ENCODE peak calls at places on chromosomes 1 and 21, in eight cellular contexts. X, B, L, H, F, U, E and V are unnamed samples.

GRCh38 chr1:81296584-81296983 is 504.1 kb upstream of the ADGRL2 start:
- DNase-seq in U (no peak), B (no peak), H (no peak), E (no peak), F (no peak), X (no peak), L (no peak), V (peak; percentile 88)

GRCh38 chr1:200323856-200324400 is 85.9 kb downstream of the ZNF281 start:
- DNase-seq in L (no peak), B (no peak), U (peak; percentile 3), H (no peak), X (no peak), E (no peak), F (no peak), V (peak; percentile 56)

GRCh38 chr21:45277101-45278045 is 10.3 kb downstream of the POFUT2 start:
- DNase-seq in L (no peak), X (peak; percentile 64), U (no peak), E (no peak), B (no peak), F (no peak), H (no peak), V (no peak)

GRCh38 chr1:29900086-29900485 is 663.8 kb downstream of the PTPRU start:
- DNase-seq in F (no peak), B (no peak), E (no peak), X (no peak), H (no peak), L (no peak), U (no peak), V (no peak)

GRCh38 chr1:162497104-162497722 is 405 bp upstream of the UHMK1 start:
- DNase-seq in X (no peak), E (no peak), H (no peak), F (no peak), U (no peak), B (no peak), L (peak; percentile 31), V (no peak)

GRCh38 chr1:171801395-171801990 is 20.0 kb downstream of the METTL13 start:
- DNase-seq in U (peak; percentile 9), F (peak; percentile 72), X (no peak), E (no peak), L (no peak), H (peak; percentile 33), B (no peak), V (peak; percentile 78)

GRCh38 chr1:239189998-239190512 is 196.3 kb upstream of the CHRM3 start:
- DNase-seq in U (no peak), L (no peak), X (no peak), H (no peak), B (no peak), F (no peak), E (no peak), V (no peak)

GRCh38 chr21:33063907-33064622 is 5.9 kb upstream of the OLIG1 start:
- DNase-seq in F (no peak), U (no peak), E (no peak), B (no peak), H (no peak), L (no peak), X (no peak), V (no peak)

GRCh38 chr1:87958711-87959110 is 630.0 kb downstream of the LMO4 start:
- DNase-seq in U (no peak), E (no peak), B (no peak), X (no peak), L (no peak), F (no peak), H (no peak), V (no peak)

GRCh38 chr1:166947398-166948043 is 27.8 kb downstream of the ILDR2 start:
- DNase-seq in B (no peak), L (peak; percentile 31), E (peak; percentile 65), H (peak; percentile 4), F (no peak), X (peak; percentile 68), U (peak; percentile 64), V (peak; percentile 65)

GRCh38 chr1:18191037-18191867 is 83.7 kb downstream of the IGSF21 start:
- DNase-seq in E (no peak), H (no peak), X (no peak), B (no peak), F (no peak), U (no peak), L (no peak), V (no peak)

GRCh38 chr1:234256359-234256758 is 116.9 kb upstream of the COA6 start:
- DNase-seq in X (no peak), E (no peak), L (no peak), F (no peak), H (no peak), B (no peak), U (peak; percentile 1), V (no peak)

GRCh38 chr1:99407018-99407417 is 142.7 kb downstream of the PLPPR4 start:
- DNase-seq in B (no peak), L (no peak), E (no peak), U (no peak), F (no peak), H (no peak), X (no peak), V (no peak)

GRCh38 chr1:229440821-229441537 is 7.1 kb upstream of the ACTA1 start:
- DNase-seq in F (no peak), X (no peak), L (no peak), E (no peak), U (peak; percentile 72), H (no peak), B (no peak), V (peak; percentile 64)

GRCh38 chr21:45580576-45581321 is 38.5 kb upstream of the SLC19A1 start:
- DNase-seq in H (no peak), E (no peak), X (peak; percentile 41), B (no peak), L (no peak), F (no peak), U (no peak), V (no peak)

GRCh38 chr1:228145498-228146425 is 4.0 kb upstream of the GJC2 start:
- DNase-seq in H (no peak), U (no peak), B (no peak), X (no peak), E (no peak), L (no peak), F (no peak), V (no peak)

GRCh38 chr1:47449702-47450552 is 12.1 kb downstream of the FOXD2 start:
- DNase-seq in U (no peak), H (peak; percentile 11), B (no peak), X (no peak), E (no peak), F (peak; percentile 66), L (no peak), V (no peak)

GRCh38 chr1:229325873-229326502 is 16.9 kb downstream of the CCSAP start:
- DNase-seq in E (no peak), X (no peak), U (no peak), F (no peak), H (no peak), B (no peak), L (no peak), V (peak; percentile 7)

GRCh38 chr21:38083534-38083933 is 167.3 kb upstream of the KCNJ6 start:
- DNase-seq in H (no peak), E (no peak), X (no peak), U (no peak), B (no peak), L (no peak), F (no peak), V (no peak)

GRCh38 chr1:216054593-216054992 is 368.7 kb downstream of the USH2A start:
- DNase-seq in F (no peak), E (no peak), H (no peak), U (no peak), B (no peak), X (no peak), L (no peak), V (no peak)

GRCh38 chr1:7149080-7149838 is 364.0 kb downstream of the CAMTA1 start:
- DNase-seq in H (no peak), U (peak; percentile 12), E (peak; percentile 87), B (no peak), F (no peak), X (no peak), L (no peak), V (no peak)

GRCh38 chr1:106568161-106568560 is 488.3 kb upstream of the PRMT6 start:
- DNase-seq in E (no peak), U (no peak), B (no peak), H (no peak), L (no peak), F (no peak), X (no peak), V (no peak)

GRCh38 chr1:205572426-205572825 is 59.4 kb downstream of the ELK4 start:
- DNase-seq in B (no peak), L (peak; percentile 2), U (no peak), X (no peak), F (no peak), E (no peak), H (no peak), V (no peak)

GRCh38 chr1:210298296-210298695 is 30.4 kb upstream of the HHAT start:
- DNase-seq in H (no peak), B (no peak), E (no peak), F (no peak), U (no peak), L (no peak), X (no peak), V (no peak)

GRCh38 chr1:54149734-54150133 is 3.1 kb downstream of the CDCP2 start:
- DNase-seq in U (no peak), B (no peak), E (no peak), H (no peak), F (no peak), L (no peak), X (no peak), V (no peak)

GRCh38 chr1:79262745-79263258 is 256.3 kb upstream of the ADGRL4 start:
- DNase-seq in U (no peak), E (no peak), L (no peak), B (no peak), X (no peak), H (no peak), F (no peak), V (no peak)

GRCh38 chr1:8631163-8631562 is 186.3 kb downstream of the RERE start:
- DNase-seq in L (no peak), X (no peak), U (peak; percentile 36), F (no peak), H (no peak), E (no peak), B (no peak), V (peak; percentile 9)

GRCh38 chr1:19047373-19047772 is 90.9 kb upstream of the IFFO2 start:
- DNase-seq in B (no peak), X (no peak), L (no peak), H (no peak), F (no peak), U (no peak), E (no peak), V (no peak)

GRCh38 chr1:16727190-16728111 is 12.9 kb upstream of the RNU1-4 start:
- DNase-seq in F (peak; percentile 10), X (peak; percentile 83), U (peak; percentile 77), L (peak; percentile 82), H (peak; percentile 23), E (peak; percentile 79), B (no peak), V (peak; percentile 25)

GRCh38 chr1:94622757-94623156 is 81.2 kb upstream of the F3 start:
- DNase-seq in E (no peak), B (no peak), L (no peak), H (no peak), U (peak; percentile 79), F (no peak), X (no peak), V (peak; percentile 45)